ENCODE peak calls at places on chromosomes 4 and X, in seven cellular contexts. X is aorta, K is psoas muscle, F is dorsolateral prefrontal cortex, I is fibroblast of lung, D is neural progenitor cell, E is ascending aorta. P is an unnamed sample.

GRCh38 chr4:173834151-173834550 is 304.1 kb upstream of the HAND2 start:
- DNase-seq in X (no peak), K (no peak), F (no peak), I (no peak), D (no peak), E (no peak), P (peak; percentile 1)

GRCh38 chr4:73870260-73870659 is 1.1 kb downstream of the CXCL1 start:
- DNase-seq in X (peak; percentile 45), K (no peak), F (no peak), I (no peak), D (no peak), E (no peak), P (no peak)

GRCh38 chr4:70183168-70183939 is 12.2 kb upstream of the ODAM start:
- DNase-seq in X (no peak), K (no peak), F (no peak), I (peak; percentile 23), D (peak; percentile 82), E (no peak), P (peak; percentile 3)

GRCh38 chr4:187602339-187603092 is 393.1 kb upstream of the ZFP42 start:
- DNase-seq in X (no peak), K (no peak), F (no peak), I (peak; percentile 89), D (no peak), E (no peak), P (no peak)

GRCh38 chrX:155747520-155747919 is 133.6 kb upstream of the VAMP7 start:
- DNase-seq in X (peak; percentile 45), K (peak; percentile 20), F (no peak), I (no peak), D (no peak), E (no peak), P (no peak)

GRCh38 chrX:39725928-39726619 is 371.7 kb downstream of the BCOR start:
- DNase-seq in X (no peak), K (no peak), F (no peak), I (peak; percentile 89), D (no peak), E (no peak), P (no peak)

GRCh38 chr4:119795986-119796578 is 167.5 kb upstream of the PDE5A start:
- DNase-seq in X (no peak), K (no peak), F (no peak), I (no peak), D (no peak), E (no peak), P (no peak)

GRCh38 chr4:74173321-74173720 is 15.4 kb downstream of the MTHFD2L start:
- DNase-seq in X (no peak), K (no peak), F (no peak), I (no peak), D (no peak), E (no peak), P (no peak)

GRCh38 chr4:80788798-80789197 is 241.7 kb upstream of the BMP3 start:
- DNase-seq in X (no peak), K (no peak), F (no peak), I (peak; percentile 24), D (no peak), E (no peak), P (no peak)

GRCh38 chr4:55385201-55385649 is 10.5 kb upstream of the TMEM165 start:
- DNase-seq in X (no peak), K (no peak), F (no peak), I (peak; percentile 55), D (no peak), E (no peak), P (no peak)

GRCh38 chr4:184355111-184355604 is 119.2 kb downstream of the IRF2 start:
- DNase-seq in X (no peak), K (no peak), F (no peak), I (peak; percentile 86), D (no peak), E (peak; percentile 53), P (no peak)

GRCh38 chrX:50780144-50780543 is 33.9 kb downstream of the SHROOM4 start:
- DNase-seq in X (no peak), K (no peak), F (no peak), I (no peak), D (no peak), E (no peak), P (no peak)

GRCh38 chr4:25378130-25378743 is 1.2 kb downstream of the ANAPC4 start:
- DNase-seq in X (no peak), K (no peak), F (no peak), I (no peak), D (no peak), E (no peak), P (peak; percentile 29)

GRCh38 chr4:5724377-5724776 is 13.4 kb downstream of the EVC start:
- DNase-seq in X (no peak), K (no peak), F (no peak), I (peak; percentile 75), D (no peak), E (no peak), P (no peak)

GRCh38 chr4:55087016-55087929 is 38.1 kb downstream of the KDR start:
- DNase-seq in X (no peak), K (no peak), F (peak; percentile 10), I (peak; percentile 43), D (no peak), E (no peak), P (no peak)

DNA sequence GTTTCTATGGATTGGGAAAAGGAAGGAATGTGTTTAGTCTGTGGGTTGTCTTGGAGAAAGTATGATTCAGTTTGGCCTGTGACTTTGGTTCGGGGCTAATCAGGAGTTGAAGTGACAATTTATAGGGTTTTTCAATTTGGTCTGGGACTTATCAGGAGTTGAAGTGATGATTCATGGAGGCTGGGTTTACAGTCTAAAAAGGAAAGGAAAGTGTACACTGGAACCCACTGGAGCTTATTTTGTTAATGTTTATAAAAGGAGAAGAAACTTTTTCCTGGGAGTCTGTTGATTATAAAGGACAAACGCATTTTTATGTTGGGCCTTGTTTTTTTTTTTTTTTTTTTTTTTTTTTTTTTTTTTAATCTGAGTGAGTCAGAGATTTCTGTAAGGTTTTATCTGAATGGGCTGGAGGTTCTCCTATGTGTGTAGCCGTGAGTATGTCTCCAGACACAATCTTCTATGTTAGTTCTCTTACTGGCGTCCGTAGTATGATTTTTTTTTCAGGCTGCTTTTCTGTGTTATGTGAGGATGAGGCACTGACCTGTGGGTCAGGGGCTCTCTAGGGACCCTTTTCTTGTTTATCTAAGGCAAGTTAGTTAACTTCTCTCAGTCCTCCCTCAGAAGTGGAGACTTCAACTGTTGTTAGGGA is 33.0 kb upstream of the RAB9B start:
- DNase-seq in X (no peak), K (no peak), F (no peak), I (peak; percentile 56), D (no peak), E (no peak), P (no peak)
- H3K4me3 ChIP-seq in X (no peak overlapping the region), K (no peak overlapping the region), F (no peak overlapping the region), I (no peak overlapping the region), D (no peak overlapping the region), E (no peak overlapping the region), P (no peak overlapping the region)

DNA sequence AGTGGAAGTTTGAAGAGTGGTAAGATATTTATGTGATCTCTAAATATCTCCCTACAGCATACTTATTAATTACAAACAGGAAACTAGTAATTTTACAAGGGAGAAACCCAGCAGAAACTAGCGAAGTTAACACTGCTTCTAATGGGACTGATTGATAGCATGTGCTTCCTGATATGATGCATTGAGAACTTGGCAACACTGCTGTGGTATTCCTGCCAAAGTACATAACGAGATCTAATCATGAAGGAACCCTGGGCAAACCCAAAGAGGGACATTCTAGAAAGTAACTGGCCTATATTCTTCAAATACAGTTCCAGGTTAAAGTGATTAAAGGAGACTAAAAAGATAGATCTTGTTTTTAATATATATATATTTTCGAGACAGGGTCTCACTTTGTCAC is 4.6 kb upstream of the GPR34 start:
- DNase-seq in X (no peak), K (no peak), F (no peak), I (peak; percentile 26), D (no peak), E (no peak), P (no peak)
- H3K27me3 ChIP-seq in X (no peaks in the 10 kb centered on the region), K (no peaks in the 10 kb centered on the region), F (peaks cover 33% of the 10 kb centered on the region), I (no peaks in the 10 kb centered on the region), D (no peaks in the 10 kb centered on the region), E (no peaks in the 10 kb centered on the region), P (no peaks in the 10 kb centered on the region)

GRCh38 chr4:10460313-10461047 is 3.3 kb upstream of the ZNF518B start:
- DNase-seq in X (no peak), K (no peak), F (no peak), I (no peak), D (no peak), E (no peak), P (no peak)
- H3K4me3 ChIP-seq in X (no peak overlapping the region), K (no peak overlapping the region), F (no peak overlapping the region), I (no peak overlapping the region), D (peak overlapping the region; percentile 55), E (no peak overlapping the region), P (no peak overlapping the region)

GRCh38 chr4:112523008-112523440 is 7.0 kb upstream of the NEUROG2 start:
- DNase-seq in X (no peak), K (no peak), F (no peak), I (peak; percentile 57), D (peak; percentile 85), E (no peak), P (peak; percentile 87)
- H3K27me3 ChIP-seq in X (no peaks in the 10 kb centered on the region), K (no peaks in the 10 kb centered on the region), F (peaks cover 74% of the 10 kb centered on the region), I (peaks cover 58% of the 10 kb centered on the region), D (peaks cover 97% of the 10 kb centered on the region), E (peaks cover 43% of the 10 kb centered on the region), P (peaks cover 55% of the 10 kb centered on the region)

DNA sequence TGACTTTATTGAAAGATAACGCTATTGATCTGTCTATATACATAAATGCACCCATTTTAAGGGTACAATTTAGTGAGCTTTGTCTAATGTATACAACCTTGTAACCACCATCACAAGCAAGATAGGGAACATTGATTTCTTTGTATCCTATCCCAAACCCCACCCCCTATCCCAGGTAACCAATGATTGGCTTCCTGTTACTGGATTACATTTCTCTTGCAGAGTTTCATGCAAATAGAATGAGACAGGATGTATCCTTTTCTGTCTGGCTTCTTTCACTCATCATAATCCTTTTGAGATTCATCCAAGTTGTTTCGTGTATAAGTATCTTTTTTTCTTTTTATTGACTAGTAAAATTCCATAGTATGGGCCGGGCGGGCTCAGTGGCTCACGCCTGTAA is 1.6 kb upstream of the GRIPAP1 start:
- DNase-seq in X (no peak), K (no peak), F (no peak), I (no peak), D (no peak), E (no peak), P (peak; percentile 65)
- H3K4me3 ChIP-seq in X (no peak overlapping the region), K (no peak overlapping the region), F (no peak overlapping the region), I (no peak overlapping the region), D (no peak overlapping the region), E (no peak overlapping the region), P (no peak overlapping the region)

GRCh38 chr4:37464373-37464772 is 219.8 kb downstream of the NWD2 start:
- DNase-seq in X (no peak), K (no peak), F (no peak), I (no peak), D (no peak), E (no peak), P (no peak)
- H3K27me3 ChIP-seq in X (no peaks in the 10 kb centered on the region), K (no peaks in the 10 kb centered on the region), F (no peaks in the 10 kb centered on the region), I (no peaks in the 10 kb centered on the region), D (no peaks in the 10 kb centered on the region), E (no peaks in the 10 kb centered on the region), P (no peaks in the 10 kb centered on the region)

P was measured in H7.